ENCODE peak calls at places on chromosomes 16 and 17, in four cellular contexts. One of them, this sample, is unnamed.

GRCh38 chr16:1884155-1884760 is 12.3 kb upstream of the MEIOB start:
- DNase-seq in fibroblast of pulmonary artery: peak
- DNase-seq in GOT3: no peak
- DNase-seq in NCI-H1436: no peak
- DNase-seq in this sample: no peak

GRCh38 chr16:29811896-29812665 is at the start of gene PRRT2:
- DNase-seq in NCI-H1436: peak
- DNase-seq in GOT3: no peak
- DNase-seq in fibroblast of pulmonary artery: peak
- DNase-seq in this sample: peak

GRCh38 chr17:2309338-2310143 is 5.8 kb downstream of the SRR start:
- DNase-seq in fibroblast of pulmonary artery: peak
- DNase-seq in NCI-H1436: no peak
- DNase-seq in GOT3: no peak
- DNase-seq in this sample: peak

GRCh38 chr16:28308794-28309535 is 16.6 kb downstream of the SBK1 start:
- DNase-seq in GOT3: no peak
- DNase-seq in fibroblast of pulmonary artery: no peak
- DNase-seq in NCI-H1436: no peak
- DNase-seq in this sample: no peak

GRCh38 chr17:40647549-40648325 is at the start of gene SMARCE1:
- DNase-seq in GOT3: peak
- DNase-seq in fibroblast of pulmonary artery: peak
- DNase-seq in NCI-H1436: peak
- DNase-seq in this sample: peak

GRCh38 chr17:50056961-50057330 is 1.0 kb downstream of the ITGA3 start:
- DNase-seq in fibroblast of pulmonary artery: peak
- DNase-seq in NCI-H1436: no peak
- DNase-seq in GOT3: no peak
- DNase-seq in this sample: no peak

GRCh38 chr16:57341441-57342303 is 16.9 kb upstream of the CCL22 start:
- DNase-seq in fibroblast of pulmonary artery: peak
- DNase-seq in NCI-H1436: no peak
- DNase-seq in GOT3: peak
- DNase-seq in this sample: peak

GRCh38 chr16:8826278-8826879 is 28.7 kb downstream of the PMM2 start:
- DNase-seq in fibroblast of pulmonary artery: no peak
- DNase-seq in GOT3: no peak
- DNase-seq in NCI-H1436: no peak
- DNase-seq in this sample: no peak

GRCh38 chr17:80731255-80731840 is 186.7 kb downstream of the RPTOR start:
- DNase-seq in fibroblast of pulmonary artery: no peak
- DNase-seq in NCI-H1436: no peak
- DNase-seq in GOT3: no peak
- DNase-seq in this sample: no peak

GRCh38 chr17:77696720-77697460 is 261.6 kb upstream of the TNRC6C start:
- DNase-seq in GOT3: no peak
- DNase-seq in NCI-H1436: peak
- DNase-seq in fibroblast of pulmonary artery: no peak
- DNase-seq in this sample: no peak

GRCh38 chr16:18932243-18932997 is 6.2 kb upstream of the SMG1 start:
- DNase-seq in NCI-H1436: no peak
- DNase-seq in fibroblast of pulmonary artery: peak
- DNase-seq in GOT3: no peak
- DNase-seq in this sample: peak

GRCh38 chr17:67759355-67760171 is 41.8 kb downstream of the NOL11 start:
- DNase-seq in fibroblast of pulmonary artery: peak
- DNase-seq in NCI-H1436: no peak
- DNase-seq in GOT3: no peak
- DNase-seq in this sample: peak